ENCODE peak calls at places on chromosomes 4 and X, in six cellular contexts. Y is neuronal stem cell, S is ascending aorta, Z is fibroblast of lung, I is aorta, U is adrenal gland. V is an unnamed sample.

GRCh38 chrX:12949927-12950656 is 24.8 kb upstream of the TMSB4X start:
- DNase-seq in Z (peak; percentile 87), U (peak; percentile 84), Y (no peak), S (peak; percentile 72), I (peak; percentile 91), V (peak; percentile 58)

GRCh38 chr4:138053601-138054322 is 188.4 kb downstream of the SLC7A11 start:
- DNase-seq in Z (peak; percentile 94), I (no peak), Y (no peak), S (no peak), U (peak; percentile 57), V (no peak)

GRCh38 chr4:138938371-138938699 is 77.2 kb upstream of the NOCT start:
- DNase-seq in S (no peak), U (no peak), Z (peak; percentile 54), Y (peak; percentile 35), I (no peak), V (peak; percentile 52)

GRCh38 chr4:121791481-121791880 is 9.6 kb upstream of the EXOSC9 start:
- DNase-seq in I (no peak), S (no peak), Z (peak; percentile 91), Y (no peak), U (no peak), V (no peak)

GRCh38 chrX:119654112-119654531 is 38.8 kb downstream of the SEPTIN6 start:
- DNase-seq in Y (peak; percentile 1), S (no peak), U (peak; percentile 73), Z (peak; percentile 50), I (no peak), V (no peak)

GRCh38 chr4:7806724-7807123 is 132.9 kb downstream of the AFAP1 start:
- DNase-seq in Y (no peak), S (no peak), I (no peak), Z (peak; percentile 63), U (no peak), V (no peak)

GRCh38 chr4:103075435-103075893 is 1.1 kb downstream of the SLC9B2 start:
- DNase-seq in Y (no peak), S (no peak), Z (peak; percentile 30), I (no peak), U (no peak), V (no peak)

GRCh38 chr4:4855293-4856070 is 4.0 kb upstream of the MSX1 start:
- DNase-seq in U (no peak), Y (no peak), S (no peak), Z (no peak), I (peak; percentile 35), V (no peak)

GRCh38 chr4:22391548-22391947 is 124.3 kb downstream of the ADGRA3 start:
- DNase-seq in Y (no peak), U (no peak), S (no peak), I (no peak), Z (peak; percentile 83), V (no peak)

GRCh38 chr4:134727696-134728095 is 526.1 kb upstream of the PABPC4L start:
- DNase-seq in Z (no peak), Y (peak; percentile 1), S (no peak), I (no peak), U (no peak), V (no peak)

GRCh38 chr4:25879091-25879584 is 16.4 kb upstream of the SEL1L3 start:
- DNase-seq in I (no peak), U (no peak), Z (no peak), S (no peak), Y (no peak), V (no peak)
- H3K4me3 ChIP-seq in I (no peak overlapping the region), U (no peak overlapping the region), Z (no peak overlapping the region), S (no peak overlapping the region), Y (no peak overlapping the region), V (no peak overlapping the region)

DNA sequence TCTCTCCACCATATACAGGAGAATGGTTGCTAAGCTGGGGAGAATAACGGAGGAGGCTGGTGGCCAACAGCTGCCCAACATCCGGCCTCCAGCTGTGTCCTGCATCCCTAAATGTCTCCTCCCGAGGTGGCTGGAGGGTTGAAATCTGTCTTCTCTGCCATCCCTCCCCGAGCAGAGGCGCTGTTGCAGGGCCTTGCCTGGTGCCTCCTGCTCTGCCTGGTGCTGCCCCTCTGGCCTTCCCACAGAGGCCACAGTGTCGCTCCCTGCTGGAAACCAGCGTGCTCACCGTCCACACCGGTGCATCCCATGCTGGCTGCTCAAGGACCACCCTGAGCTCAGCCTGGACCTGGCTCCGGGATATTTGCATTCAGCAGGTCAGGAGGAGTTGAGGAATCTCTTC is 115.2 kb downstream of the ENPP6 start:
- DNase-seq in I (no peak), Y (no peak), U (no peak), S (no peak), Z (no peak), V (peak; percentile 2)
- H3K27ac ChIP-seq in I (no peak overlapping the region), Y (no peak overlapping the region), U (no peak overlapping the region), S (peak overlapping the region; percentile 27), Z (no peak overlapping the region), V (no peak overlapping the region)

DNA sequence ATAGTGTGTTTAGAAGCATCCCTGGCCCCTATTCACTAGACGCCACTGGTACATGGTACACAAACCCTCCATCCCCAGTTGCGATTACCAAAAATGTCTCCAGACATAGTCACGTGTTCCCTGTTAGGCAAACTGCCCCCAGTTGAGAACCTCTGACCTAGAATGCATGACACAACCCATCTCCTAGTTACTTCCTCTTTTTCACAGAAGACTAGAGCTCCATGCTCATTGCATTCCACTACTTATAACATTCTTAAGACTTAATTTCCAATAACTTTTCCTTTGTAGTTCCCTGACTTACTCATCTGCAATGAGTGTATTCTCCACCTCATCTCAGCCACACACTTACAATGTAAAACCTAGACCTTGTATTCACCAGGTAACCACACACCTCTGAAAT is 68.6 kb downstream of the PRSS12 start:
- DNase-seq in I (no peak), Z (no peak), Y (no peak), S (no peak), U (no peak), V (no peak)
- H3K4me1 ChIP-seq in I (no peaks in the 10 kb centered on the region), Z (peaks cover 15% of the 10 kb centered on the region), Y (peaks cover 4% of the 10 kb centered on the region), S (peaks cover 6% of the 10 kb centered on the region), U (peaks cover 22% of the 10 kb centered on the region), V (peaks cover 12% of the 10 kb centered on the region)

GRCh38 chr4:88693792-88694191 is 3.8 kb downstream of the NAP1L5 start:
- DNase-seq in Y (no peak), Z (no peak), I (peak; percentile 35), U (no peak), S (no peak), V (no peak)

GRCh38 chr4:88697588-88698329 is at the start of gene NAP1L5:
- DNase-seq in U (peak; percentile 68), Y (no peak), S (no peak), I (peak; percentile 88), Z (peak; percentile 81), V (peak; percentile 68)

GRCh38 chr4:88698539-88698938 is 910 bp upstream of the NAP1L5 start:
- DNase-seq in I (no peak), U (peak; percentile 9), Y (no peak), Z (no peak), S (no peak), V (peak; percentile 13)

GRCh38 chr4:88697113-88697512 is 516 bp downstream of the NAP1L5 start:
- DNase-seq in I (no peak), Y (no peak), Z (peak; percentile 45), U (peak; percentile 57), S (no peak), V (peak; percentile 15)

DNA sequence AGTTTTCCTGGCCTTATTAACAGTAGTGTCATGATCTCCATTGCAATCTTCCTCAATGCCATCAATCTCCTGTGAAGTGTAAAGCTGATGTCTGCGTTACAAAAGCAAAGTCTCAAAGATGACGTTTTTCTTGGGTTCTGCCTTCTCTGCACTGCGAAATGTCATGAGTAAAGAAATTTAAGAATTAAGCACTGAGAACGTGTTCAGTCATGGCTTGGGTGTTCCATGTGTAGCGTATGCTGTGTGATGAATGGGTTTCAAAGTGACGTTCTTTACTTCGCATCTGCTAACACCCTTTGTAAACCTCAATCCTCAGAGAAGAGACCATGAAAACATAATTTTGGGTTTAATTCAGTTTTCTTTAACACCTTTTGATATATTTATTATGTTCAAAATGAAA is 1.0 kb downstream of the NAP1L5 start:
- DNase-seq in U (no peak), S (no peak), Y (no peak), Z (peak; percentile 29), I (no peak), V (no peak)
- H3K4me3 ChIP-seq in U (no peak overlapping the region), S (peak overlapping the region; percentile 64), Y (no peak overlapping the region), Z (peak overlapping the region; percentile 87), I (no peak overlapping the region), V (peak overlapping the region; percentile 71)

V was measured in SJCRH30.